ENCODE peak calls at places on chromosomes 12 and 14, in four cellular contexts. X is ELF-1, E is HCT116, G is transverse colon. V is an unnamed sample.

GRCh38 chr12:40342010-40342409 is 117.2 kb downstream of the LRRK2 start:
- DNase-seq in E (no peak), G (no peak), X (no peak), V (no peak)

GRCh38 chr14:93234798-93235197 is 27.7 kb downstream of the UBR7 start:
- DNase-seq in E (no peak), G (no peak), X (peak; percentile 57), V (peak; percentile 36)

GRCh38 chr12:43776498-43776897 is 17.7 kb downstream of the IRAK4 start:
- DNase-seq in G (no peak), E (peak; percentile 16), X (peak; percentile 5), V (no peak)

GRCh38 chr12:50218386-50218785 is 51.2 kb upstream of the CERS5 start:
- DNase-seq in X (no peak), G (no peak), E (peak; percentile 91), V (peak; percentile 61)

GRCh38 chr14:30162066-30162465 is 234.4 kb upstream of the PRKD1 start:
- DNase-seq in E (no peak), G (no peak), X (no peak), V (no peak)

GRCh38 chr12:92080390-92081285 is 65.0 kb downstream of the BTG1 start:
- DNase-seq in E (peak; percentile 51), G (no peak), X (peak; percentile 55), V (peak; percentile 99)

GRCh38 chr14:50031534-50032313 is 84.6 kb downstream of the VCPKMT start:
- DNase-seq in G (no peak), X (no peak), E (no peak), V (no peak)

GRCh38 chr14:35678403-35679028 is 130.6 kb downstream of the RALGAPA1 start:
- DNase-seq in G (no peak), X (no peak), E (no peak), V (no peak)

GRCh38 chr14:91127411-91127810 is 13.5 kb downstream of the DGLUCY start:
- DNase-seq in E (no peak), G (peak; percentile 84), X (peak; percentile 86), V (peak; percentile 93)

V was measured in PC-9.